ENCODE peak calls at places on chromosomes 7 and 10, in four cellular contexts. R is HepG2, M is GM12878, O is K562. W is an unnamed sample.
A peak's percentile ranks its signal among the peaks of the same experiment; 100 is the strongest.

GRCh38 chr7:87075671-87076404 is 16.4 kb upstream of the ELAPOR2 start:
- DNase-seq in R (no peak), M (no peak), O (no peak), W (no peak)

GRCh38 chr10:122051609-122052385 is 62.8 kb downstream of the TACC2 start:
- DNase-seq in R (peak; percentile 70), M (no peak), O (no peak), W (peak; percentile 69)

GRCh38 chr10:23383637-23384036 is 39.0 kb upstream of the C10orf67 start:
- DNase-seq in R (no peak), M (no peak), O (no peak), W (no peak)

GRCh38 chr7:26713981-26714380 is 150.4 kb downstream of the SKAP2 start:
- DNase-seq in R (no peak), M (no peak), O (no peak), W (no peak)

GRCh38 chr7:131619336-131620305 is 63.2 kb upstream of the PODXL start:
- DNase-seq in R (no peak), M (no peak), O (no peak), W (no peak)

GRCh38 chr10:9759596-9759995 is 1258.1 kb upstream of the CELF2 start:
- DNase-seq in R (no peak), M (no peak), O (no peak), W (no peak)

GRCh38 chr10:106734220-106734619 is 430.3 kb downstream of the SORCS1 start:
- DNase-seq in R (no peak), M (no peak), O (no peak), W (no peak)

GRCh38 chr7:157004050-157004838 is 6.2 kb downstream of the MNX1 start:
- DNase-seq in R (no peak), M (no peak), O (no peak), W (peak; percentile 72)

GRCh38 chr10:42963302-42963701 is 113.6 kb upstream of the RET start:
- DNase-seq in R (no peak), M (no peak), O (no peak), W (peak; percentile 13)

GRCh38 chr10:69574571-69574978 is 1.4 kb upstream of the NEUROG3 start:
- DNase-seq in R (no peak), M (no peak), O (no peak), W (peak; percentile 55)

GRCh38 chr7:103573479-103574058 is 127.6 kb upstream of the SLC26A5 start:
- DNase-seq in R (peak; percentile 7), M (no peak), O (peak; percentile 36), W (no peak)

GRCh38 chr7:116593359-116594075 is 68.7 kb downstream of the CAV1 start:
- DNase-seq in R (no peak), M (no peak), O (no peak), W (no peak)

GRCh38 chr7:1571261-1571650 is 1.4 kb upstream of the PSMG3 start:
- DNase-seq in R (peak; percentile 35), M (no peak), O (no peak), W (no peak)

GRCh38 chr7:105846404-105846803 is 30.0 kb downstream of the ATXN7L1 start:
- DNase-seq in R (no peak), M (no peak), O (no peak), W (no peak)

GRCh38 chr10:73956476-73957338 is 41.2 kb upstream of the VCL start:
- DNase-seq in R (no peak), M (peak; percentile 66), O (peak; percentile 49), W (no peak)

GRCh38 chr10:122248356-122249302 is 22.5 kb upstream of the BTBD16 start:
- DNase-seq in R (no peak), M (no peak), O (no peak), W (no peak)

GRCh38 chr7:50679218-50680007 is 103.3 kb downstream of the GRB10 start:
- DNase-seq in R (peak; percentile 60), M (no peak), O (no peak), W (no peak)

GRCh38 chr10:118669020-118669766 is 73.7 kb upstream of the PRLHR start:
- DNase-seq in R (no peak), M (no peak), O (no peak), W (no peak)

GRCh38 chr10:102616071-102616770 is 28.1 kb upstream of the TRIM8 start:
- DNase-seq in R (no peak), M (no peak), O (no peak), W (no peak)

GRCh38 chr7:22563621-22564241 is 63.7 kb upstream of the STEAP1B start:
- DNase-seq in R (no peak), M (no peak), O (no peak), W (peak; percentile 26)

GRCh38 chr7:64890761-64891666 is 12.1 kb upstream of the ZNF273 start:
- DNase-seq in R (no peak), M (no peak), O (no peak), W (no peak)

GRCh38 chr7:24828871-24829661 is 71.8 kb upstream of the GSDME start:
- DNase-seq in R (no peak), M (no peak), O (peak; percentile 36), W (no peak)

GRCh38 chr10:33519130-33519860 is 184.8 kb upstream of the NRP1 start:
- DNase-seq in R (no peak), M (no peak), O (no peak), W (no peak)

GRCh38 chr10:24784061-24784460 is 60.4 kb upstream of the ARHGAP21 start:
- DNase-seq in R (no peak), M (no peak), O (no peak), W (no peak)

GRCh38 chr10:111177379-111177778 is 100.5 kb downstream of the ADRA2A start:
- DNase-seq in R (no peak), M (no peak), O (no peak), W (no peak)

GRCh38 chr10:7003821-7004220 is 407.0 kb downstream of the SFMBT2 start:
- DNase-seq in R (no peak), M (no peak), O (no peak), W (no peak)

GRCh38 chr7:92624298-92624996 is 34.3 kb upstream of the FAM133B start:
- DNase-seq in R (no peak), M (no peak), O (no peak), W (no peak)

GRCh38 chr7:137544450-137545058 is 201.0 kb upstream of the PTN start:
- DNase-seq in R (no peak), M (no peak), O (no peak), W (no peak)

GRCh38 chr10:50988792-50989191 is 85.5 kb upstream of the PRKG1 start:
- DNase-seq in R (no peak), M (no peak), O (no peak), W (no peak)

GRCh38 chr10:59384761-59385160 is 22.4 kb upstream of the FAM13C start:
- DNase-seq in R (no peak), M (no peak), O (no peak), W (no peak)

GRCh38 chr10:69065406-69066361 is 22.2 kb upstream of the SRGN start:
- DNase-seq in R (no peak), M (no peak), O (no peak), W (no peak)

GRCh38 chr7:99112097-99112496 is 31.8 kb downstream of the SMURF1 start:
- DNase-seq in R (no peak), M (peak; percentile 39), O (no peak), W (no peak)

GRCh38 chr7:64869912-64870562 is 33.0 kb upstream of the ZNF273 start:
- DNase-seq in R (no peak), M (no peak), O (no peak), W (no peak)

GRCh38 chr10:86668297-86669165 is at the start of gene LDB3:
- DNase-seq in R (no peak), M (peak; percentile 25), O (no peak), W (no peak)

GRCh38 chr10:125035136-125035535 is 93.2 kb downstream of the ZRANB1 start:
- DNase-seq in R (peak; percentile 23), M (no peak), O (no peak), W (no peak)

DNA sequence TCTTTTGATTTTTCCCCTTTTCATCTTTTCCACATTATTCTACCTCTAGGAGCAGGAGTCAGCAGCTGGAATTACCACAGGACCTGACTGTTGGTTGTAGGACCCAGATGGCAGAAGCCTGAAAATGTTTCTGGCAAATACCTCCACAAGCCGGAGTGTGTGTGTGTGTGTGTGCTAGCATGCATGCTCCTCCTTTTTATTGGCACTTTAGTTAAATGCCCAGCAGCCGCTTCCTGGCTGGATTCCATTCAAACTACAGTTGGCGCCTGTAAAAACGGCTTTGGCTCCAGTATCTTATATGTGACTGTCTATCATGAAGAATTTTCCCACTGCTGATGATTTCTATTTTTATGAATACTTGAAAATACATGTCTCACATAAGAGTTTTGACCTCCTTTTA is 319.7 kb upstream of the SP4 start:
- DNase-seq in R (no peak), M (no peak), O (no peak), W (no peak)
- TF ChIP-seq CBFB in R (no peak), M (no peak), O (no peak), W (no peak)

DNA sequence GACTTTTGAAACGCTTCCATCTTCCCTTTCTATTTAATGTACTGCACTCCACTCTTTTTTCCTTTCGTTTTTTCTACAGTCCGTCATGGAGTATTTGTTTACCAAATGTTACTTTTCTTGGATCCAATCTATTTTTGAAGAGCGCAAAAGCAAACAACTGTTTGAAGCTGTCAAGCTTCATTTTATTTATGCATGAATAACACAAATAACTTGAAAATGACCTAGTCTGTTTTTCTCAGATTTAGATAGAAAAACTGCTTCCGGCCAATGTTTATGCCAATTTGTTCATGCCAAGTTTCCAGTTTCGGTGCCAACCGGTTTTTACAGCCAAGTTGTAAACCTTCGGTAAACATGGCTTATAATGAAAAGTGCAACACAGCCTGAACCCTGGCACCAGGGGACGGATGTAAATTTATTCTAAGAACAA is 150.9 kb upstream of the KLF6 start:
- DNase-seq in R (no peak), M (no peak), O (no peak), W (no peak)
- TF ChIP-seq CBFB in R (no peak), M (no peak), O (no peak), W (no peak)

DNA sequence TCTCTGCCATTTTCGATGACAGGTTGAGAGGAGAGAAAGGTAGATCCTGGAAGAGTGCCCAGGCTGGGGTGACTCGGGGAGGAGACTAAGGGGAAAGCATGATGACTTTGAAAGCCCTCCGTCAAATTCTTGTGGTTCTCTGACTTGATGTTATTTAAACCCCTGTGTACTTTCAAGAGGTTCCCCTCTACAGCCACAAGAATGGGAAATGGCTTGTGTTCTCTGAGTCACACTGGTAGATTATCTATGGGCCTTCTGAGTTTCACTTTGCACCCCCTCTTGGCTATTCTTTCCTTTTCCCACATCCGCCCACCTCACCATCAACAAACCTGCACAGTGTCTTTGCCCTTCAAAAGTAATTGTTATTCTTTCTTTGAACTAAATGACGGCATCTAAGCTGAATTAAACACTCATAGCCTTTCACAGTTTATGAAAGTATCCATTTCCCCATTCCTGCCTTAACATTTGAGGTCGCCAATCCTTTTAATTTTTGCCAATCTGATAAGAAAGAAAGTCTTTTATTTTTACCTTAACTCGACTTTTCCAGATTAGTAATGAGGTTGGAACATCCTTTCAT is 24.1 kb downstream of the PRF1 start:
- DNase-seq in R (peak; percentile 68), M (peak; percentile 95), O (peak; percentile 41), W (no peak)
- TF ChIP-seq CBFB in R (no peak), M (peak; percentile 89), O (no peak), W (no peak)

GRCh38 chr10:130554701-130555410 is 418.7 kb downstream of the GLRX3 start:
- DNase-seq in R (no peak), M (no peak), O (no peak), W (no peak)
- TF ChIP-seq CBFB in R (no peak), M (no peak), O (no peak), W (no peak)

DNA sequence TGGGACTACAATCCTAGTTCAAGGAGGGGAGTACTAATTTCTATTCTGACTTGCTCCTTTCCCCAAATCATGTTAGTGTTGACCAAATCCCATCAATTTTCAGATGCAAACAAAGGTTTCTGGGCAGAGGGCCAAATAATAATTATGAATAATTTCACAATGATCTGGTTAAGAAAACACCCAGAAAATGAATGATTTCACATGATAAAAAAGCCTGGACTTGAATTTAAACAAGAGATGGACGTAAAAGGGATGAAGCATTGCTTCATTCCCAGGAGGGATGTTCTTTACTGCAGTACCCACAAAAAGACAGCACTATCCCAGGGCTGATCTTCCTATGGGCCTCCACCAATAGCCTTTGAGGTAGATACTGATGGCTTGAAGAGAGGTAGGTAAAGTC is 201.0 kb downstream of the SLC25A13 start:
- DNase-seq in R (no peak), M (no peak), O (no peak), W (no peak)
- TF ChIP-seq CBFB in R (no peak), M (no peak), O (no peak), W (no peak)

W was measured in WTC11.